ENCODE peak calls at places on chromosomes 3 and 15, in nine cellular contexts. D is tibial artery, X is aorta, L is adipocyte, W is GM23248, Y is uterus, V is MM.1S, B is cardiac muscle cell, E is heart left ventricle. H is an unnamed sample.

GRCh38 chr3:114307841-114308228 is 14.0 kb downstream of the TIGIT start:
- DNase-seq in D (no peak), X (no peak), L (no peak), W (no peak), Y (no peak), V (no peak), B (no peak), E (no peak), H (no peak)

GRCh38 chr3:1962531-1963090 is 136.1 kb upstream of the CNTN4 start:
- DNase-seq in D (no peak), X (no peak), L (no peak), W (no peak), Y (no peak), V (no peak), B (no peak), E (no peak), H (no peak)

GRCh38 chr3:10552631-10552943 is 47.2 kb upstream of the ATP2B2 start:
- DNase-seq in D (no peak), X (peak; percentile 5), L (no peak), W (no peak), Y (no peak), V (no peak), B (no peak), E (peak; percentile 5), H (peak; percentile 50)

GRCh38 chr3:146125946-146126345 is 35.0 kb downstream of the PLOD2 start:
- DNase-seq in D (no peak), X (no peak), L (peak; percentile 96), W (peak; percentile 95), Y (peak; percentile 21), V (no peak), B (peak; percentile 97), E (no peak), H (no peak)

GRCh38 chr3:134331811-134332199 is 42.4 kb downstream of the AMOTL2 start:
- DNase-seq in D (no peak), X (no peak), L (peak; percentile 65), W (no peak), Y (no peak), V (no peak), B (no peak), E (no peak), H (no peak)

GRCh38 chr3:71264840-71265239 is 318.7 kb downstream of the FOXP1 start:
- DNase-seq in D (no peak), X (no peak), L (no peak), W (no peak), Y (no peak), V (no peak), B (no peak), E (no peak), H (no peak)

GRCh38 chr3:30607032-30607833 is 832 bp downstream of the TGFBR2 start:
- DNase-seq in D (peak; percentile 71), X (peak; percentile 88), L (peak; percentile 71), W (peak; percentile 68), Y (peak; percentile 76), V (peak; percentile 69), B (peak; percentile 69), E (peak; percentile 85), H (peak; percentile 75)

GRCh38 chr3:122553171-122553570 is 10.9 kb downstream of the PARP9 start:
- DNase-seq in D (no peak), X (no peak), L (no peak), W (no peak), Y (no peak), V (no peak), B (no peak), E (no peak), H (no peak)

GRCh38 chr15:91426412-91426811 is 326.4 kb downstream of the SV2B start:
- DNase-seq in D (no peak), X (no peak), L (no peak), W (no peak), Y (no peak), V (no peak), B (no peak), E (no peak), H (no peak)

GRCh38 chr3:152834354-152835310 is at the start of gene P2RY1:
- DNase-seq in D (peak; percentile 57), X (peak; percentile 84), L (peak; percentile 30), W (peak; percentile 61), Y (peak; percentile 67), V (peak; percentile 92), B (peak; percentile 86), E (peak; percentile 69), H (peak; percentile 64)

GRCh38 chr15:67049351-67050044 is 15.9 kb upstream of the SMAD3 start:
- DNase-seq in D (no peak), X (no peak), L (peak; percentile 83), W (peak; percentile 84), Y (no peak), V (no peak), B (peak; percentile 58), E (no peak), H (no peak)

GRCh38 chr15:85129881-85130280 is 148.2 kb downstream of the PDE8A start:
- DNase-seq in D (no peak), X (no peak), L (no peak), W (no peak), Y (no peak), V (no peak), B (no peak), E (no peak), H (no peak)

GRCh38 chr3:135041586-135041985 is 246.5 kb downstream of the EPHB1 start:
- DNase-seq in D (no peak), X (no peak), L (peak; percentile 18), W (peak; percentile 7), Y (no peak), V (no peak), B (no peak), E (no peak), H (no peak)

GRCh38 chr3:186097663-186098451 is 11.0 kb downstream of the ETV5 start:
- DNase-seq in D (peak; percentile 43), X (peak; percentile 75), L (peak; percentile 76), W (peak; percentile 78), Y (no peak), V (no peak), B (peak; percentile 93), E (peak; percentile 67), H (peak; percentile 77)

DNA sequence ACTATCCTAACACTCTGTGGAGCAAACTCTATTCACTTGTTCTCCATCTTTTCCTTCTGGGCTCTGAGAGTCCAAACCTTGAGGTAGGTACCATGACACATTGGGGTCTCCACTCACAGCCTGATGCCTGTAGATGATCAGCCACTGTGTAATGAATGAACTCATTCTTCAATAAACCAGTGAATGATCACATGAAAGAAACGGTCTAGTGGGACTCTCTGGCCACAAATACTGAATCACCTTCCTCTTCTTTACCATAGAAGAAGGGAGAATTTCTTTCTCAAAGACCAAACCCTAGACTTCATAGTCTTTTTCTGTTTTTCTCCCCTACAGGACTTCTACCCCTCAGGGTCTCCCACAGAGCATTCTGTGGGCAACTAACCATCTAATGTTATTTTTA is 20.5 kb upstream of the ABHD2 start:
- DNase-seq in D (no peak), X (no peak), L (no peak), W (peak; percentile 56), Y (no peak), V (no peak), B (no peak), E (no peak), H (no peak)
- H3K4me1 ChIP-seq in D (no peaks in the 10 kb centered on the region), X (no peaks in the 10 kb centered on the region), L (peaks cover 11% of the 10 kb centered on the region), W (peaks cover 15% of the 10 kb centered on the region), Y (no peaks in the 10 kb centered on the region), V (no peaks in the 10 kb centered on the region), B (no peaks in the 10 kb centered on the region), E (no peaks in the 10 kb centered on the region), H (no peaks in the 10 kb centered on the region)

DNA sequence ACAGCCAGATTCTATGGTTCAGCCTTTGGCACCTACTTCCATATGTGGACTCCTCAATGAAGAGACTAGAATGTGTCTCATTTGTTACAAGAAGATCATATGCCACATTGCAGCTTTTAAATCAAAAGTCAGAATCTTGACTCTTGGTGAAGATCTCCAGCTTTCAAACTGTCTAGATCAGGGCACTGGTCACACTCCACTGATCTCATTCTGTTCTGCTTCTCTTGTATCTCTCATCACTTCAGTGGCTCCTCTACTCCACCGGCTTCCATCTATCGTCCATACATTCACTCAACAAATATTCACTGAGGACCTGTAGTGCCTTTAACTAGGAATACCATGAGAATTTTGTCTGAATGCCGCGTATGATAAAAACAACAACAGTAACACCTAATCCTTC is 203.3 kb upstream of the LPP start:
- DNase-seq in D (no peak), X (no peak), L (no peak), W (no peak), Y (no peak), V (no peak), B (no peak), E (no peak), H (no peak)
- H3K4me1 ChIP-seq in D (peaks cover 10% of the 10 kb centered on the region), X (no peaks in the 10 kb centered on the region), L (peaks cover 38% of the 10 kb centered on the region), W (peaks cover 27% of the 10 kb centered on the region), Y (no peaks in the 10 kb centered on the region), V (no peaks in the 10 kb centered on the region), B (peaks cover 8% of the 10 kb centered on the region), E (peaks cover 42% of the 10 kb centered on the region), H (peaks cover 53% of the 10 kb centered on the region)

GRCh38 chr3:143206955-143207337 is 87.4 kb downstream of the CHST2 start:
- DNase-seq in D (no peak), X (no peak), L (no peak), W (no peak), Y (no peak), V (no peak), B (no peak), E (no peak), H (no peak)
- H3K4me1 ChIP-seq in D (no peaks in the 10 kb centered on the region), X (no peaks in the 10 kb centered on the region), L (no peaks in the 10 kb centered on the region), W (peaks cover 6% of the 10 kb centered on the region), Y (no peaks in the 10 kb centered on the region), V (peaks cover 31% of the 10 kb centered on the region), B (no peaks in the 10 kb centered on the region), E (no peaks in the 10 kb centered on the region), H (no peaks in the 10 kb centered on the region)

GRCh38 chr3:56238299-56238698 is 230.0 kb downstream of the ERC2 start:
- DNase-seq in D (no peak), X (no peak), L (no peak), W (no peak), Y (no peak), V (no peak), B (no peak), E (no peak), H (no peak)
- H3K4me1 ChIP-seq in D (no peaks in the 10 kb centered on the region), X (no peaks in the 10 kb centered on the region), L (no peaks in the 10 kb centered on the region), W (no peaks in the 10 kb centered on the region), Y (no peaks in the 10 kb centered on the region), V (no peaks in the 10 kb centered on the region), B (peaks cover 6% of the 10 kb centered on the region), E (no peaks in the 10 kb centered on the region), H (no peaks in the 10 kb centered on the region)

GRCh38 chr3:43648957-43649356 is 27.1 kb upstream of the ANO10 start:
- DNase-seq in D (no peak), X (no peak), L (no peak), W (no peak), Y (no peak), V (no peak), B (no peak), E (no peak), H (no peak)
- H3K4me1 ChIP-seq in D (no peaks in the 10 kb centered on the region), X (no peaks in the 10 kb centered on the region), L (peaks cover 15% of the 10 kb centered on the region), W (peaks cover 4% of the 10 kb centered on the region), Y (no peaks in the 10 kb centered on the region), V (no peaks in the 10 kb centered on the region), B (no peaks in the 10 kb centered on the region), E (no peaks in the 10 kb centered on the region), H (no peaks in the 10 kb centered on the region)